ENCODE peak calls at places on chromosomes 16 and 17, in eight cellular contexts. U is thyroid gland; J is fibroblast of mammary gland; P is fibroblast of the conjunctiva; M is H7; G is stimulated activated CD8-positive, alpha-beta memory T cell treated with anti-CD3 and anti-CD28 coated beads, Interleukin-2, amount 100 ng/mL, for 48 hours; Z is SW 1271; A is body of pancreas. D is an unnamed sample.

GRCh38 chr17:71980171-71980570 is 140.6 kb upstream of the SOX9 start:
- DNase-seq in J (no peak), U (no peak), P (no peak), Z (no peak), M (no peak), G (no peak), A (no peak), D (no peak)

GRCh38 chr16:86019446-86020047 is 120.6 kb downstream of the IRF8 start:
- DNase-seq in P (no peak), A (no peak), Z (no peak), J (no peak), U (no peak), G (no peak), M (peak; percentile 76), D (peak; percentile 68)

GRCh38 chr17:3916013-3916696 is at the start of gene P2RX1:
- DNase-seq in A (no peak), Z (no peak), U (no peak), P (no peak), J (no peak), G (no peak), M (peak; percentile 48), D (no peak)

GRCh38 chr16:76265434-76266045 is 11.7 kb upstream of the CNTNAP4 start:
- DNase-seq in G (peak; percentile 4), A (peak; percentile 60), J (peak; percentile 60), P (peak; percentile 17), U (no peak), M (peak; percentile 63), Z (no peak), D (peak; percentile 67)

GRCh38 chr16:13402601-13403000 is 501.2 kb downstream of the SHISA9 start:
- DNase-seq in A (no peak), U (no peak), Z (no peak), G (no peak), M (no peak), J (no peak), P (no peak), D (no peak)

GRCh38 chr17:64329571-64329970 is 61.1 kb downstream of the PECAM1 start:
- DNase-seq in J (no peak), U (no peak), M (no peak), Z (no peak), P (no peak), G (no peak), A (no peak), D (no peak)

GRCh38 chr17:27462149-27462548 is 5.9 kb downstream of the KSR1 start:
- DNase-seq in A (no peak), Z (no peak), M (no peak), J (no peak), G (no peak), U (no peak), P (no peak), D (no peak)

GRCh38 chr16:86516618-86517003 is 6.3 kb downstream of the FOXF1 start:
- DNase-seq in Z (no peak), U (no peak), G (no peak), J (no peak), A (no peak), M (peak; percentile 79), P (no peak), D (no peak)

GRCh38 chr17:2862197-2862596 is 66.0 kb downstream of the RAP1GAP2 start:
- DNase-seq in U (no peak), M (no peak), Z (no peak), P (no peak), J (no peak), G (no peak), A (peak; percentile 45), D (no peak)

GRCh38 chr17:77749316-77749715 is 209.2 kb upstream of the TNRC6C start:
- DNase-seq in U (no peak), M (peak; percentile 69), J (no peak), G (no peak), A (no peak), Z (no peak), P (no peak), D (no peak)

GRCh38 chr17:68694791-68695485 is 93.8 kb upstream of the FAM20A start:
- DNase-seq in U (no peak), G (no peak), J (peak; percentile 57), Z (no peak), A (no peak), P (no peak), M (no peak), D (no peak)

GRCh38 chr16:13921328-13921727 is 1.4 kb downstream of the ERCC4 start:
- DNase-seq in M (no peak), A (no peak), G (no peak), Z (no peak), U (no peak), J (no peak), P (no peak), D (no peak)

GRCh38 chr16:56824335-56824734 is 40.7 kb upstream of the SLC12A3 start:
- DNase-seq in Z (no peak), M (no peak), A (peak; percentile 23), P (no peak), J (peak; percentile 11), G (no peak), U (peak; percentile 74), D (peak; percentile 36)

GRCh38 chr17:7173687-7174602 is 5.2 kb downstream of the ASGR1 start:
- DNase-seq in P (no peak), A (peak; percentile 67), U (peak; percentile 88), G (peak; percentile 23), M (peak; percentile 95), J (peak; percentile 38), Z (no peak), D (peak; percentile 82)

GRCh38 chr16:53945996-53946395 is 242.0 kb downstream of the FTO start:
- DNase-seq in U (no peak), P (peak; percentile 31), A (peak; percentile 23), M (peak; percentile 46), J (peak; percentile 73), Z (no peak), G (no peak), D (peak; percentile 32)

GRCh38 chr17:50863221-50863843 is 2.8 kb downstream of the TOB1 start:
- DNase-seq in J (peak; percentile 61), G (peak; percentile 20), U (peak; percentile 57), A (peak; percentile 73), Z (no peak), P (peak; percentile 23), M (peak; percentile 67), D (peak; percentile 39)

GRCh38 chr16:87218281-87219055 is 98.7 kb downstream of the C16orf95 start:
- DNase-seq in P (no peak), G (no peak), A (no peak), M (no peak), Z (no peak), J (no peak), U (no peak), D (no peak)

GRCh38 chr16:49617710-49618330 is 238.1 kb downstream of the ZNF423 start:
- DNase-seq in P (no peak), M (no peak), Z (no peak), J (no peak), G (no peak), A (no peak), U (no peak), D (no peak)

GRCh38 chr16:9075299-9076071 is 16.0 kb upstream of the HAPSTR1 start:
- DNase-seq in Z (no peak), U (no peak), M (no peak), G (no peak), P (no peak), J (no peak), A (no peak), D (no peak)

GRCh38 chr16:69328854-69329316 is 1.5 kb downstream of the PDF start:
- DNase-seq in G (no peak), J (peak; percentile 52), P (no peak), U (no peak), A (no peak), Z (no peak), M (peak; percentile 65), D (no peak)

GRCh38 chr16:48013476-48013875 is 142.3 kb downstream of the ABCC12 start:
- DNase-seq in J (no peak), P (no peak), G (no peak), Z (no peak), A (no peak), U (peak; percentile 56), M (no peak), D (peak; percentile 21)

GRCh38 chr16:22081050-22081449 is 11.3 kb upstream of the VWA3A start:
- DNase-seq in A (no peak), M (no peak), Z (no peak), P (no peak), J (peak; percentile 19), U (no peak), G (no peak), D (no peak)

GRCh38 chr17:16987830-16988601 is 16.1 kb upstream of the TNFRSF13B start:
- DNase-seq in A (peak; percentile 39), Z (no peak), U (peak; percentile 39), M (peak; percentile 69), G (peak; percentile 42), J (peak; percentile 77), P (peak; percentile 10), D (peak; percentile 69)

GRCh38 chr16:74999683-75000480 is 1.1 kb downstream of the ZNRF1 start:
- DNase-seq in U (peak; percentile 69), P (no peak), G (peak; percentile 43), M (peak; percentile 86), J (no peak), Z (no peak), A (peak; percentile 72), D (peak; percentile 76)

GRCh38 chr17:58275417-58275816 is 5.3 kb downstream of the MPO start:
- DNase-seq in G (no peak), M (peak; percentile 16), J (no peak), Z (no peak), U (no peak), A (no peak), P (no peak), D (no peak)

GRCh38 chr16:46690281-46691178 is 1.1 kb downstream of the ORC6 start:
- DNase-seq in U (no peak), M (no peak), P (no peak), A (no peak), J (peak; percentile 51), G (no peak), Z (no peak), D (no peak)

D was measured in iPS-NIHi11.